ENCODE peak calls at places on chromosome 21, in nine cellular contexts. G, A, N, Z, S, B, I, W and O are unnamed samples.

GRCh38 chr21:15557925-15558324 is 171.9 kb upstream of the USP25 start:
- DNase-seq in G (no peak), A (no peak), N (no peak), Z (no peak), S (no peak), B (no peak), I (no peak), W (no peak), O (no peak)

GRCh38 chr21:36170823-36171222 is 14.2 kb downstream of the DOP1B start:
- DNase-seq in G (no peak), A (no peak), N (no peak), Z (no peak), S (no peak), B (no peak), I (no peak), W (no peak), O (no peak)

GRCh38 chr21:46009951-46010655 is 28.5 kb downstream of the COL6A1 start:
- DNase-seq in G (no peak), A (no peak), N (no peak), Z (no peak), S (no peak), B (no peak), I (no peak), W (peak), O (no peak)

GRCh38 chr21:42163511-42163863 is 55.5 kb upstream of the ABCG1 start:
- DNase-seq in G (no peak), A (no peak), N (no peak), Z (no peak), S (no peak), B (no peak), I (peak), W (no peak), O (no peak)

GRCh38 chr21:36835383-36835795 is 131.1 kb downstream of the HLCS start:
- DNase-seq in G (no peak), A (peak), N (no peak), Z (peak), S (no peak), B (no peak), I (no peak), W (peak), O (no peak)

GRCh38 chr21:45290948-45291612 is 3.4 kb upstream of the POFUT2 start:
- DNase-seq in G (peak), A (no peak), N (no peak), Z (no peak), S (no peak), B (no peak), I (no peak), W (no peak), O (no peak)

GRCh38 chr21:44455524-44456206 is 355 bp downstream of the LRRC3 start:
- DNase-seq in G (peak), A (peak), N (peak), Z (peak), S (peak), B (peak), I (peak), W (peak), O (no peak)

GRCh38 chr21:28333455-28334108 is 659.1 kb downstream of the LTN1 start:
- DNase-seq in G (peak), A (no peak), N (no peak), Z (no peak), S (no peak), B (no peak), I (no peak), W (no peak), O (no peak)

GRCh38 chr21:44442266-44443125 is 12.8 kb upstream of the LRRC3 start:
- DNase-seq in G (no peak), A (no peak), N (no peak), Z (no peak), S (no peak), B (no peak), I (no peak), W (no peak), O (no peak)

GRCh38 chr21:18495553-18495952 is 92.0 kb upstream of the TMPRSS15 start:
- DNase-seq in G (no peak), A (no peak), N (no peak), Z (no peak), S (no peak), B (no peak), I (no peak), W (no peak), O (no peak)

GRCh38 chr21:31329431-31330143 is 14.5 kb downstream of the TIAM1 start:
- DNase-seq in G (no peak), A (no peak), N (no peak), Z (no peak), S (no peak), B (no peak), I (no peak), W (no peak), O (no peak)

GRCh38 chr21:42476493-42477342 is 19.3 kb downstream of the RSPH1 start:
- DNase-seq in G (no peak), A (no peak), N (no peak), Z (no peak), S (no peak), B (no peak), I (peak), W (no peak), O (no peak)

GRCh38 chr21:42079939-42080787 is 9.0 kb downstream of the UMODL1 start:
- DNase-seq in G (no peak), A (no peak), N (no peak), Z (no peak), S (no peak), B (no peak), I (no peak), W (no peak), O (no peak)

GRCh38 chr21:44514746-44515358 is 25.1 kb downstream of the KRTAP10-1 start:
- DNase-seq in G (no peak), A (no peak), N (no peak), Z (no peak), S (no peak), B (no peak), I (no peak), W (no peak), O (no peak)

GRCh38 chr21:17987328-17987727 is 168.2 kb upstream of the C21orf91 start:
- DNase-seq in G (no peak), A (no peak), N (no peak), Z (no peak), S (no peak), B (no peak), I (no peak), W (no peak), O (no peak)

GRCh38 chr21:25462517-25462971 is 144.7 kb downstream of the MRPL39 start:
- DNase-seq in G (no peak), A (no peak), N (no peak), Z (no peak), S (no peak), B (no peak), I (no peak), W (no peak), O (no peak)

GRCh38 chr21:39564200-39564599 is 48.5 kb upstream of the B3GALT5 start:
- DNase-seq in G (no peak), A (peak), N (no peak), Z (no peak), S (no peak), B (no peak), I (no peak), W (no peak), O (no peak)

GRCh38 chr21:23438081-23438480 is 2169.2 kb downstream of the MRPL39 start:
- DNase-seq in G (no peak), A (no peak), N (no peak), Z (no peak), S (no peak), B (no peak), I (no peak), W (no peak), O (no peak)

GRCh38 chr21:33750017-33750416 is 107.7 kb downstream of the ITSN1 start:
- DNase-seq in G (no peak), A (peak), N (no peak), Z (no peak), S (no peak), B (no peak), I (no peak), W (no peak), O (no peak)

GRCh38 chr21:15063081-15063820 is 1.5 kb downstream of the NRIP1 start:
- DNase-seq in G (no peak), A (no peak), N (peak), Z (no peak), S (no peak), B (no peak), I (no peak), W (peak), O (no peak)

GRCh38 chr21:29130234-29130993 is at the start of gene MAP3K7CL:
- DNase-seq in G (peak), A (peak), N (no peak), Z (no peak), S (no peak), B (no peak), I (no peak), W (no peak), O (no peak)

GRCh38 chr21:46022551-46023107 is 41.1 kb downstream of the COL6A1 start:
- DNase-seq in G (peak), A (no peak), N (no peak), Z (no peak), S (peak), B (no peak), I (no peak), W (no peak), O (no peak)

GRCh38 chr21:37225440-37225839 is 41.7 kb downstream of the VPS26C start:
- DNase-seq in G (no peak), A (no peak), N (peak), Z (no peak), S (no peak), B (no peak), I (no peak), W (no peak), O (no peak)

GRCh38 chr21:41328660-41329300 is 12.2 kb downstream of the FAM3B start:
- DNase-seq in G (no peak), A (no peak), N (no peak), Z (no peak), S (no peak), B (no peak), I (peak), W (no peak), O (no peak)

GRCh38 chr21:43574741-43575465 is 84.4 kb downstream of the HSF2BP start:
- DNase-seq in G (no peak), A (peak), N (no peak), Z (no peak), S (no peak), B (no peak), I (no peak), W (peak), O (no peak)

GRCh38 chr21:21183092-21183491 is 184.9 kb downstream of the NCAM2 start:
- DNase-seq in G (no peak), A (no peak), N (no peak), Z (no peak), S (no peak), B (no peak), I (no peak), W (no peak), O (no peak)